ENCODE peak calls at places on chromosome 20, in four cellular contexts. S is left ventricle myocardium inferior; G is Calu3; L is activated CD8-positive, alpha-beta memory T cell treated with anti-CD3 and anti-CD28 coated beads, Interleukin-2, amount 10 ng/mL, durations not matched to agents 7 days and 5 days. T is an unnamed sample.

GRCh38 chr20:4740774-4741431 is 19.2 kb downstream of the PRND start:
- DNase-seq in S (peak; percentile 28), G (peak; percentile 38), L (peak; percentile 76), T (peak; percentile 70)

GRCh38 chr20:25281541-25281991 is 33.7 kb downstream of the PYGB start:
- DNase-seq in S (peak; percentile 14), G (no peak), L (no peak), T (no peak)

GRCh38 chr20:8568068-8568467 is 436.0 kb downstream of the PLCB1 start:
- DNase-seq in S (no peak), G (no peak), L (no peak), T (no peak)

GRCh38 chr20:22819784-22820183 is 215.3 kb upstream of the SSTR4 start:
- DNase-seq in S (no peak), G (no peak), L (no peak), T (no peak)

GRCh38 chr20:47726632-47727031 is 58.6 kb downstream of the SULF2 start:
- DNase-seq in S (no peak), G (no peak), L (no peak), T (no peak)

GRCh38 chr20:16761305-16761829 is 13.2 kb downstream of the OTOR start:
- DNase-seq in S (no peak), G (peak; percentile 13), L (peak; percentile 60), T (peak; percentile 57)

GRCh38 chr20:53773792-53774371 is 180.2 kb upstream of the ZNF217 start:
- DNase-seq in S (no peak), G (no peak), L (no peak), T (no peak)

GRCh38 chr20:6665621-6666345 is 101.7 kb upstream of the BMP2 start:
- DNase-seq in S (no peak), G (no peak), L (no peak), T (no peak)

GRCh38 chr20:51184289-51184688 is 161.4 kb upstream of the KCNG1 start:
- DNase-seq in S (no peak), G (no peak), L (no peak), T (no peak)

GRCh38 chr20:13286052-13286451 is 65.0 kb downstream of the ISM1 start:
- DNase-seq in S (no peak), G (no peak), L (no peak), T (no peak)

GRCh38 chr20:52958206-52958605 is 14.0 kb upstream of the TSHZ2 start:
- DNase-seq in S (no peak), G (no peak), L (no peak), T (no peak)

GRCh38 chr20:48817367-48818030 is 10.3 kb downstream of the PREX1 start:
- DNase-seq in S (no peak), G (no peak), L (no peak), T (no peak)

GRCh38 chr20:23627501-23627900 is 10.3 kb downstream of the CST3 start:
- DNase-seq in S (no peak), G (no peak), L (no peak), T (no peak)

GRCh38 chr20:50191065-50191565 is 485 bp downstream of the CEBPB start:
- DNase-seq in S (peak; percentile 73), G (peak; percentile 79), L (peak; percentile 79), T (peak; percentile 74)

GRCh38 chr20:9756660-9757059 is 82.2 kb downstream of the PAK5 start:
- DNase-seq in S (no peak), G (no peak), L (no peak), T (no peak)

GRCh38 chr20:10665027-10665561 is 8.7 kb downstream of the JAG1 start:
- DNase-seq in S (no peak), G (no peak), L (no peak), T (no peak)

GRCh38 chr20:46117704-46118467 is at the start of gene CD40:
- DNase-seq in S (peak; percentile 90), G (peak; percentile 83), L (peak; percentile 64), T (peak; percentile 57)

GRCh38 chr20:2767768-2768631 is 32.4 kb downstream of the CPXM1 start:
- DNase-seq in S (peak; percentile 32), G (peak; percentile 71), L (no peak), T (no peak)

GRCh38 chr20:20366896-20367680 is 816 bp upstream of the INSM1 start:
- DNase-seq in S (no peak), G (no peak), L (no peak), T (no peak)

GRCh38 chr20:63556873-63557478 is 3.0 kb downstream of the FNDC11 start:
- DNase-seq in S (no peak), G (no peak), L (no peak), T (no peak)

GRCh38 chr20:19498756-19499155 is 259.3 kb upstream of the RIN2 start:
- DNase-seq in S (no peak), G (no peak), L (no peak), T (no peak)

GRCh38 chr20:5085380-5085779 is 34.4 kb downstream of the PCNA start:
- DNase-seq in S (no peak), G (no peak), L (no peak), T (no peak)

GRCh38 chr20:31684153-31685003 is 38.3 kb downstream of the BCL2L1 start:
- DNase-seq in S (no peak), G (no peak), L (no peak), T (peak; percentile 45)

GRCh38 chr20:53513489-53514298 is 79.9 kb downstream of the ZNF217 start:
- DNase-seq in S (no peak), G (no peak), L (no peak), T (no peak)

GRCh38 chr20:16575390-16576140 is 2.3 kb upstream of the KIF16B start:
- DNase-seq in S (no peak), G (no peak), L (no peak), T (no peak)

GRCh38 chr20:54643761-54644160 is 168.4 kb downstream of the DOK5 start:
- DNase-seq in S (no peak), G (no peak), L (no peak), T (no peak)

GRCh38 chr20:60102665-60103210 is 144.5 kb downstream of the CDH26 start:
- DNase-seq in S (no peak), G (no peak), L (no peak), T (no peak)

GRCh38 chr20:63739129-63740069 is at the start of gene SLC2A4RG:
- DNase-seq in S (peak; percentile 84), G (peak; percentile 90), L (peak; percentile 71), T (peak; percentile 76)

GRCh38 chr20:48148020-48148419 is 362.7 kb upstream of the SULF2 start:
- DNase-seq in S (no peak), G (no peak), L (no peak), T (no peak)

GRCh38 chr20:10551732-10552724 is 116.9 kb downstream of the SLX4IP start:
- DNase-seq in S (no peak), G (no peak), L (no peak), T (no peak)

GRCh38 chr20:1389703-1390385 is 3.0 kb downstream of the FKBP1A start:
- DNase-seq in S (no peak), G (no peak), L (no peak), T (no peak)

GRCh38 chr20:34951652-34952051 is 4.0 kb downstream of the GSS start:
- DNase-seq in S (peak; percentile 36), G (no peak), L (no peak), T (no peak)

GRCh38 chr20:48298851-48299484 is 513.7 kb upstream of the SULF2 start:
- DNase-seq in S (no peak), G (peak; percentile 89), L (no peak), T (no peak)

GRCh38 chr20:15178581-15178980 is 841.2 kb upstream of the FLRT3 start:
- DNase-seq in S (no peak), G (no peak), L (no peak), T (no peak)

GRCh38 chr20:9668356-9668755 is 154.0 kb downstream of the LAMP5 start:
- DNase-seq in S (no peak), G (no peak), L (no peak), T (no peak)

GRCh38 chr20:31587545-31588389 is 17.3 kb upstream of the ID1 start:
- DNase-seq in S (peak; percentile 71), G (no peak), L (no peak), T (no peak)

GRCh38 chr20:8172191-8172590 is 40.1 kb downstream of the PLCB1 start:
- DNase-seq in S (no peak), G (no peak), L (no peak), T (no peak)

GRCh38 chr20:50013976-50014375 is 31.2 kb downstream of the SNAI1 start:
- DNase-seq in S (no peak), G (no peak), L (no peak), T (no peak)

T was measured in activated CD4-positive, alpha-beta memory T cell treated with anti-CD3 and anti-CD28 coated beads, Interleukin-2, amount 10 ng/mL, durations not matched to agents 7 days and 5 days.